ENCODE peak calls at places on chromosome 12, in six cellular contexts. V, Q, C, J, N and R are unnamed samples.

GRCh38 chr12:132665149-132665491 is 22.0 kb downstream of the POLE start:
- DNase-seq in V (no peak), Q (no peak), C (no peak), J (no peak), N (no peak), R (no peak)

GRCh38 chr12:103852498-103852992 is 11.5 kb upstream of the NT5DC3 start:
- DNase-seq in V (peak), Q (peak), C (no peak), J (no peak), N (no peak), R (no peak)

GRCh38 chr12:23810327-23810902 is 139.1 kb downstream of the SOX5 start:
- DNase-seq in V (no peak), Q (no peak), C (no peak), J (peak), N (no peak), R (no peak)

GRCh38 chr12:63083046-63083445 is 68.0 kb downstream of the AVPR1A start:
- DNase-seq in V (peak), Q (no peak), C (no peak), J (no peak), N (no peak), R (no peak)

GRCh38 chr12:128914908-128915563 is 61.8 kb downstream of the GLT1D1 start:
- DNase-seq in V (no peak), Q (no peak), C (no peak), J (no peak), N (no peak), R (no peak)

GRCh38 chr12:82019533-82019932 is 260.4 kb upstream of the PPFIA2 start:
- DNase-seq in V (no peak), Q (no peak), C (no peak), J (no peak), N (no peak), R (no peak)

GRCh38 chr12:123971770-123972447 is 722 bp downstream of the CCDC92 start:
- DNase-seq in V (peak), Q (peak), C (peak), J (no peak), N (peak), R (no peak)

GRCh38 chr12:47032644-47033043 is 46.8 kb upstream of the PCED1B start:
- DNase-seq in V (peak), Q (peak), C (no peak), J (no peak), N (no peak), R (no peak)

GRCh38 chr12:121781751-121782615 is 11.5 kb downstream of the RHOF start:
- DNase-seq in V (no peak), Q (peak), C (no peak), J (peak), N (no peak), R (no peak)

GRCh38 chr12:89225401-89225800 is 126.9 kb downstream of the DUSP6 start:
- DNase-seq in V (peak), Q (peak), C (no peak), J (no peak), N (no peak), R (no peak)

GRCh38 chr12:12872139-12872933 is 19.0 kb upstream of the GPRC5A start:
- DNase-seq in V (peak), Q (peak), C (peak), J (no peak), N (no peak), R (no peak)

GRCh38 chr12:49538740-49539403 is at the start of gene KCNH3:
- DNase-seq in V (peak), Q (peak), C (peak), J (peak), N (peak), R (no peak)

GRCh38 chr12:122190842-122191668 is 8.1 kb downstream of the LRRC43 start:
- DNase-seq in V (peak), Q (peak), C (peak), J (peak), N (no peak), R (peak)

GRCh38 chr12:9064815-9065606 is 50.7 kb downstream of the A2M start:
- DNase-seq in V (peak), Q (no peak), C (peak), J (no peak), N (peak), R (no peak)

GRCh38 chr12:90851800-90852718 is 102.9 kb downstream of the CCER1 start:
- DNase-seq in V (no peak), Q (no peak), C (no peak), J (no peak), N (no peak), R (no peak)

GRCh38 chr12:120061815-120062214 is 54.7 kb downstream of the RAB35 start:
- DNase-seq in V (no peak), Q (no peak), C (no peak), J (no peak), N (no peak), R (no peak)

GRCh38 chr12:95956557-95957145 is 13.5 kb downstream of the AMDHD1 start:
- DNase-seq in V (no peak), Q (no peak), C (no peak), J (no peak), N (no peak), R (no peak)

GRCh38 chr12:54378791-54379400 is 5.6 kb downstream of the ZNF385A start:
- DNase-seq in V (peak), Q (no peak), C (peak), J (peak), N (peak), R (no peak)

GRCh38 chr12:112381421-112381897 is 772 bp downstream of the HECTD4 start:
- DNase-seq in V (peak), Q (no peak), C (peak), J (no peak), N (no peak), R (no peak)

GRCh38 chr12:113208041-113208934 is 13.0 kb upstream of the TPCN1 start:
- DNase-seq in V (no peak), Q (peak), C (peak), J (no peak), N (peak), R (no peak)

GRCh38 chr12:20342111-20342510 is 26.2 kb upstream of the PDE3A start:
- DNase-seq in V (no peak), Q (peak), C (no peak), J (no peak), N (no peak), R (no peak)

GRCh38 chr12:53496752-53497032 is 2.6 kb downstream of the MAP3K12 start:
- DNase-seq in V (no peak), Q (no peak), C (no peak), J (no peak), N (no peak), R (no peak)

GRCh38 chr12:92757599-92758121 is 54.9 kb downstream of the PLEKHG7 start:
- DNase-seq in V (no peak), Q (no peak), C (no peak), J (no peak), N (no peak), R (no peak)

GRCh38 chr12:25384038-25384953 is 133.6 kb upstream of the KRAS start:
- DNase-seq in V (peak), Q (peak), C (peak), J (no peak), N (no peak), R (no peak)

GRCh38 chr12:127903146-127903545 is 363.8 kb upstream of the TMEM132C start:
- DNase-seq in V (no peak), Q (no peak), C (no peak), J (no peak), N (no peak), R (no peak)

GRCh38 chr12:64385468-64385867 is 5.1 kb downstream of the C12orf56 start:
- DNase-seq in V (no peak), Q (peak), C (no peak), J (no peak), N (no peak), R (no peak)

DNA sequence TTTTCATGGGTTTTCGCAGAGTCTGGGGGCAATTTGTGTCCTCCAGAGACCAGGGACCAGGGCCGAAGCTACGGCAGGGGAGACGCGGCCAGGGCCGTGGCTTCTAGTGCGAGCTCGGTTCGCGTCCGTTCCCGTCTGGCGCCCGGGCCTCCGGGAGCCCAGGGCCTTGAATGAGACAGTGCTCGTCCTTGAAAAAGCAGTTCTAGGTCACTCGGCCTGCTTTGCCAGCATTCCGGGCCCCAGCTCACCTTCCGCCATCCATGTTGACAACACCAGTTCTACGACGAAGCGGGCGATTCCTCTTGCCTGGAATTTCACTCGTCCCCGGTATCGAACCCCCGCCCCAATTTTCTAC is 4.5 kb downstream of the OR10AD1 start:
- DNase-seq in V (no peak), Q (no peak), C (peak), J (peak), N (peak), R (no peak)
- H3K4me3 ChIP-seq in V (no peak), Q (peak), C (peak), J (peak), N (peak), R (peak)

GRCh38 chr12:125538800-125539199 is 473.6 kb downstream of the AACS start:
- DNase-seq in V (no peak), Q (no peak), C (no peak), J (no peak), N (no peak), R (no peak)

GRCh38 chr12:125528300-125528699 is 463.1 kb downstream of the AACS start:
- DNase-seq in V (no peak), Q (no peak), C (no peak), J (no peak), N (no peak), R (no peak)

GRCh38 chr12:125530876-125531275 is 465.6 kb downstream of the AACS start:
- DNase-seq in V (no peak), Q (no peak), C (no peak), J (no peak), N (no peak), R (no peak)

DNA sequence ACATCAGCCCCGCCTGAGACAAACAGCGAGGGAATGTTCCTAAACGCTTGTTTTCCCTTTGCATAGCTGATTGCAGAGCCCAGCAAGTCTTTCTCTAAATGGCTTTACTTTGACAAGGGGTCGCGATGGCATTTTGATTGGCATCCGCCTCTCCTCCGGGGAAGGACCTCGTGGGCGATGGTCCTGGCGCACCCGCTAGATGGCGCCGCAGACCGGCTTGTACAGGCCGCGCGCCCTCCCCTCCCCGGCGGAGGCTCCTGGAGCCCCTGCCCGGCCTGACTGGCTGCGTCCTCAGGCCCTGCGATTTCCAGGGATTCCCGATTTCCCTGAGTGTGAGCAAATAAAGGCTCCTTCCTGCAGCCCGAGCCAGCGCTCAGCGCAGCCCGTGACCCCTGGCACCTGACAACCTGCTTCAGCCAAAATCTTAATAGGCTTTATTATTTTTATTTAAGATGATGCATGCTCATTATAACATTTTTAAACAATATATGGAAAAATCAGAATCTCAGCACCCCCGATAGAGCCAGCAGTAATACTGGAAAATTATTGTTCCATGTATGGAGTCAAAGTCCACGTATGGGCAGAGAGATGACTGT is 468.3 kb downstream of the AACS start:
- DNase-seq in V (peak), Q (no peak), C (peak), J (peak), N (no peak), R (no peak)
- TF ChIP-seq CTCF in V (peak), Q (no peak), C (peak), J (peak), N (peak), R (no peak)

DNA sequence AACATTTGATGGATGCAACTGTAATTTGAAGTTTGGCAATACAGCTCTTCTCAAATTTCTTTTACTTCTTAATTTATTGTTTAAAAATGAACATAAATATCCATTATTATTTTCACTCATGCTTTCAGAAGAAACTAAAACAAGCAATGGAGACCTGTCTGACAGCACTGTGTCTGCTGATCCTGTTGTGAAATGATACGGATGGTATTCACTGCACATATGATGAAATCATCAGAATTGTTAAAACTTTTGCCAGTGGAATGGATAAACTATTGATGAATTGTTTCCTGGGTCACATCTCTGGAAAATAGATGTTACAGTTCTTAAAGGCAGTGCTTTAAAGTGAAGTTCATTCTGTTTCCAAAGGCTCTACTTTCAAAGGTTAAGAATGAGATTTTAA is 59.2 kb downstream of the WASHC4 start:
- DNase-seq in V (no peak), Q (peak), C (no peak), J (no peak), N (no peak), R (no peak)
- H3K27ac ChIP-seq in V (no peak), Q (no peak), C (no peak), J (no peak), N (no peak), R (no peak)

GRCh38 chr12:6853626-6854025 is 1.7 kb downstream of the USP5 start:
- DNase-seq in V (no peak), Q (no peak), C (no peak), J (no peak), N (no peak), R (no peak)
- H3K4me3 ChIP-seq in V (peak), Q (no peak), C (no peak), J (no peak), N (no peak), R (peak)

GRCh38 chr12:820336-820735 is 68.0 kb downstream of the WNK1 start:
- DNase-seq in V (no peak), Q (no peak), C (no peak), J (no peak), N (no peak), R (no peak)

GRCh38 chr12:817941-818600 is 65.7 kb downstream of the WNK1 start:
- DNase-seq in V (no peak), Q (no peak), C (no peak), J (no peak), N (no peak), R (no peak)

GRCh38 chr12:823043-823698 is 70.8 kb downstream of the WNK1 start:
- DNase-seq in V (no peak), Q (no peak), C (no peak), J (no peak), N (no peak), R (no peak)

DNA sequence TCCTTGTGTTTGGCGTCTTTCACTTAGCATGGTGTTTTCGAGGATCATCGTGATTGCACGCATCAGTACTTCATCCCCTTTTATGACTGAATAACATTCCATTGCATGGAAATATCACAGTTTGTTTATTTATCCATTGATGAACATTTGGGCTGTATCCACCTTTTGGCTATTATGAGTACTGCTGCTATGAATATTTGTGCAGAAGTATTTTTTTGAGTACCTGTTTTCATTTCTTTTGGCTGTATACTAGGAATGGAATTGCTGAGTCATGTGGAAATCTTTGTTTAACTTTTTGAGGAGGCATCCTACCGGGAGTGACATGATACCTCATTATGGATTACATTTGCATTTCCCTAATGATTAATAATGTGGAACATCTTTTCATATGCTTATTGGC is 66.4 kb downstream of the WNK1 start:
- DNase-seq in V (no peak), Q (peak), C (no peak), J (no peak), N (no peak), R (no peak)
- TF ChIP-seq CTCF in V (no peak), Q (no peak), C (no peak), J (no peak), N (no peak), R (no peak)

DNA sequence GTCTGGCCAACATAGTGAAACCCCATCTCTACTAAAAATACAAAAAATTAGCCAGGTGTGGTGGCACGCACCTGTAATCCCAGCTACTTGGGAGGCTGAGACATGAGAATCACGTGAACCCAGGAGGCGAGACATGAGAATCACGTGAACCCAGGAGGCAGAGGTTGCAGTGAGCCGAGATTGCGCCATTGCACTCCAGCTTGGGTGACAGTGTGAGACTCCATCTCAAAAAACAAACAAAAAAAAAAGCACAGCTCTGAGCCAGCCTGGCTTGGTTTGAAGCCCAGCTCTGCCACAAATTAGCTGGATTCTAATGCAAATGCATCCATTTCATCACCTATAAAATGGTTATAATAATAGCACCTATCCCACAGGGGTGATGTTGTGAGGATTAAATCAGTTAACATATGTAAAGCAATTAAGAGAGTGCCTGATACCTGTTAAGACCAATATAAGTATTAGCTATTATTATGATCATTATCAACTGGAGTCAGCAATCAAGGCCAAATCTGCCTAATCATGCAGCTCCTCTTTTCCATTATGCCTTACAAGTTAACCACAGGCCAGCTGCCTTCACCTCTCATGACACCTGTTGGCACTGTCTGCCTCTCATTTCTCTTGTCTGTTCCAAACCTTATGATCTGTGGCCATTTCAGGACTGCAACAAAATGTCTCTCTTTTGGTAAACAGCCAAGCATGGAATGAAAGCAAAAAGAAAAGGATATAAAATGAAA is 2.1 kb downstream of the GNPTAB start:
- DNase-seq in V (no peak), Q (no peak), C (no peak), J (no peak), N (no peak), R (no peak)
- H3K27ac ChIP-seq in V (no peak), Q (no peak), C (peak), J (no peak), N (no peak), R (no peak)